ENCODE peak calls at places on chromosomes 4 and X, in five cellular contexts. R, I, O, J and B are unnamed samples.
A peak's percentile ranks its signal among the peaks of the same experiment; 100 is the strongest.

GRCh38 chr4:171601091-171601490 is 212.1 kb upstream of the GALNTL6 start:
- DNase-seq in R (no peak), I (no peak), O (no peak), J (no peak), B (no peak)

GRCh38 chrX:14964500-14964899 is 91.3 kb downstream of the MOSPD2 start:
- DNase-seq in R (no peak), I (no peak), O (no peak), J (no peak), B (no peak)

GRCh38 chr4:149986916-149987315 is 91.3 kb upstream of the DCLK2 start:
- DNase-seq in R (no peak), I (no peak), O (no peak), J (no peak), B (no peak)

GRCh38 chr4:10013722-10014121 is 7.6 kb downstream of the SLC2A9 start:
- DNase-seq in R (no peak), I (peak; percentile 64), O (no peak), J (no peak), B (peak; percentile 80)

GRCh38 chrX:24282381-24283121 is 31.3 kb downstream of the SUPT20HL2 start:
- DNase-seq in R (no peak), I (peak; percentile 17), O (no peak), J (no peak), B (no peak)

GRCh38 chrX:133294126-133294525 is 76.0 kb upstream of the TFDP3 start:
- DNase-seq in R (peak; percentile 27), I (no peak), O (no peak), J (no peak), B (no peak)

GRCh38 chr4:75490155-75490554 is 24.0 kb downstream of the RCHY1 start:
- DNase-seq in R (no peak), I (no peak), O (no peak), J (no peak), B (no peak)

GRCh38 chr4:139734201-139734874 is 68.7 kb downstream of the MGST2 start:
- DNase-seq in R (peak; percentile 74), I (peak; percentile 32), O (no peak), J (no peak), B (no peak)

GRCh38 chrX:30713061-30713525 is 59.9 kb downstream of the GK start:
- DNase-seq in R (peak; percentile 32), I (peak; percentile 49), O (no peak), J (no peak), B (peak; percentile 46)

GRCh38 chrX:133838761-133839676 is 146.4 kb downstream of the GPC3 start:
- DNase-seq in R (peak; percentile 16), I (peak; percentile 37), O (no peak), J (no peak), B (peak; percentile 17)

GRCh38 chr4:44351069-44351468 is 97.5 kb downstream of the KCTD8 start:
- DNase-seq in R (no peak), I (no peak), O (no peak), J (no peak), B (no peak)

GRCh38 chr4:168102403-168102802 is 10.1 kb downstream of the ANXA10 start:
- DNase-seq in R (no peak), I (no peak), O (no peak), J (no peak), B (no peak)

GRCh38 chrX:96770315-96770714 is 85.7 kb downstream of the DIAPH2 start:
- DNase-seq in R (no peak), I (no peak), O (no peak), J (no peak), B (no peak)

GRCh38 chrX:132875705-132876508 is 82.5 kb downstream of the HS6ST2 start:
- DNase-seq in R (no peak), I (no peak), O (no peak), J (no peak), B (no peak)

GRCh38 chr4:119735136-119735770 is 106.6 kb upstream of the PDE5A start:
- DNase-seq in R (no peak), I (no peak), O (no peak), J (no peak), B (no peak)

GRCh38 chr4:123841431-123842121 is 445.0 kb downstream of the SPRY1 start:
- DNase-seq in R (no peak), I (no peak), O (no peak), J (no peak), B (no peak)

GRCh38 chr4:111475001-111475400 is 670.3 kb upstream of the FAM241A start:
- DNase-seq in R (no peak), I (no peak), O (no peak), J (no peak), B (peak; percentile 57)

GRCh38 chr4:78612398-78613005 is 60.9 kb downstream of the ANXA3 start:
- DNase-seq in R (peak; percentile 29), I (peak; percentile 35), O (no peak), J (no peak), B (peak; percentile 26)

GRCh38 chrX:132017431-132018185 is 5.5 kb upstream of the STK26 start:
- DNase-seq in R (no peak), I (no peak), O (no peak), J (no peak), B (no peak)

GRCh38 chr4:113049421-113050355 is at the start of gene ANK2:
- DNase-seq in R (peak; percentile 21), I (no peak), O (no peak), J (peak; percentile 43), B (no peak)

GRCh38 chrX:135973025-135973547 is 702 bp downstream of the MMGT1 start:
- DNase-seq in R (peak; percentile 22), I (peak; percentile 14), O (no peak), J (no peak), B (peak; percentile 26)

GRCh38 chr4:179797718-179798117 is 2355.5 kb upstream of the AGA start:
- DNase-seq in R (no peak), I (no peak), O (no peak), J (no peak), B (no peak)

GRCh38 chr4:102684605-102685052 is 76.1 kb downstream of the MANBA start:
- DNase-seq in R (no peak), I (no peak), O (no peak), J (no peak), B (no peak)

GRCh38 chr4:125357675-125358074 is 42.9 kb downstream of the FAT4 start:
- DNase-seq in R (no peak), I (no peak), O (no peak), J (no peak), B (no peak)

GRCh38 chr4:128787509-128788311 is 21.8 kb upstream of the JADE1 start:
- DNase-seq in R (no peak), I (no peak), O (no peak), J (no peak), B (no peak)

GRCh38 chr4:148692242-148692641 is 250.0 kb upstream of the NR3C2 start:
- DNase-seq in R (no peak), I (no peak), O (no peak), J (no peak), B (peak; percentile 63)

GRCh38 chr4:40629401-40630334 is at the start of gene RBM47:
- DNase-seq in R (peak; percentile 91), I (peak; percentile 88), O (peak; percentile 94), J (peak; percentile 80), B (peak; percentile 89)
- TF ChIP-seq POLR2A in R (peak; percentile 69), I (peak; percentile 85), O (no peak), J (no peak), B (peak; percentile 87)

DNA sequence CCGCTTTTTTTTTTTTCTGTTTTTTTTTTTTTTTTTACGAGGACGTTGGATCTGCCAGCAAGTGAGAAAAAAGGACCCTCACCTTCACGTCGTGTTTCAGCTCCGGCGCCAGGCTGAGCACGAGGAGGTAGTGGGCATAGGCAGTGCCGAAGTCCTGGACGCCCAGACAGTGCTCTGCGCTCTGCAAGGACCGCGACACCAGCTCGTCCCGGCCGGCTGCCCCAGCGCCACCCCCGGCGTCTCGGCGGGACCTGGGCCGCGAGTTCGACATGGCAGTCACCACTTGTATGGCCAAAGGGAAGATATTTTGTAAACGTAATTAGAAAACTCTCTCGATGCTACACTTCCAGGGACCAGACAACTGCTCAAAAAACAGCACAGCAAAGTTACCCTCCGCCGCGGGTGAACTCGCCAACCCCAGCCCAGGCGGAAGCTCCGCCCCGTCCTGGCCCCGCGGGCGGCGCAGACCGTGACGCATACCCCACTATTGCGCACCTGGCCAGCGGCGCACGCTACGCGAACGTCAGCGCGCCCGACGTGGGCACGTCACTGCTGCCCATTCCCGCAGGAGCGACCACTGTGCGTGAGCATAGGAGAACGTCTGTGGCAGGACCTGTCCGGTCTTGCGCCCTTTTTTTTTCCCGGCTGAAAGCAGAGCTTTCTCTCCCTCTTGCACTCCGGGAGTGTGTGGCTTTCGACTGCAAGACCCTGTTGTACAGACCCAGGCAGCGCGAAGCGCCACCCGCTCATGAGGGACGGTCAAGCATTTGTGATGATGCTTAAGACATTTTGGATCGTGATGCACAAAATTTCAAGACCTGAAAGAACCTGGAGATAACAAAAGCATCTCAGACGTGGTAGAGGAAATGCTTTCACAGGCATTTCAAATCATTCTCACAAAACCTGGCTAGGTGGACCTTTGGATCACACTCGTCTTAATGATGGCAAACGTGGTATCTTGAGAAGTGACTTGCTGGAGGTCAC is at the start of gene PRMT9:
- DNase-seq in R (peak; percentile 90), I (peak; percentile 90), O (peak; percentile 97), J (peak; percentile 97), B (peak; percentile 94)
- TF ChIP-seq POLR2A in R (peak; percentile 90), I (peak; percentile 83), O (peak; percentile 25), J (peak; percentile 87), B (peak; percentile 82)

DNA sequence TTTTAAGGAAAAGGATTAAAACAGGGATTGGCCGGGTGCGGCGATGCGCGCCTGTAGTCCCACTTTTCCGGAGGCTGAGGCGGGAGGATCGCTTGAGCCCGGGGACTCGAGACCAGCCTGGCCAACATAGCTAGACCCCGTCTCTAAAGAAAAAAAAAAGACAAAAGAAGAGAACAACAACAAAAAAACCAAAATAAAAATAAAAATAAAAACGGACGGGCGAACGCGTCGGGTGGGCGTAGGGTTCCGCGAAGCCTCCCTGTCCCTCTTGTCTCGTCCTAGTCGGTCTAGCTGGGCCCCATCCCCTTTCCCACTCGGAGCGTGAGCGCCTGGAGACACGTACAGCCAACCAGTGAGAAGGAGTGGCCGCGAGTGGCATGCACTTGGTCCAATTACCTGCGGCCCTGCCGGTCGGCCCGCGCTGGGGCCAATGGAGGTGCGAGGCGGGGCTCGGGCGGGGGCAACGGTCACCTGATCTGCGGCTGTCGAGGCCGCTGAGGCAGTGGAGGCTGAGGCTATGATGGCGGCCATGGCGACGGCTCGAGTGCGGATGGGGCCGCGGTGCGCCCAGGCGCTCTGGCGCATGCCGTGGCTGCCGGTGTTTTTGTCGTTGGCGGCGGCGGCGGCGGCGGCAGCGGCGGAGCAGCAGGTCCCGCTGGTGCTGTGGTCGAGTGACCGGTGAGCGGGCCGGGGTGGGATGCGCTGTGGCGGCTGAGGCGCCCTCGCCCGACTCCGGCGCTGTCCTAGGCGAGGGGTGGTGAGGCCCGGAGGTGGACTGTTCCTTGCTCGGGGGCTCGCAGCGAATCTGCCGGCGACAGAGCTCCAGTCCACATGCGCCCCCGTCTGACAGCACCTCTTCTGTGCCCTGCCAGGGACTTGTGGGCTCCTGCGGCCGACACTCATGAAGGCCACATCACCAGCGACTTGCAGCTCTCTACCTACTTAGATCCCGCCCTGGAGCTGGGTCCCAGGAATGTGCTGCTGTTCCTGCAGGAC is at the start of gene ATP6AP1:
- DNase-seq in R (peak; percentile 95), I (peak; percentile 92), O (peak; percentile 98), J (peak; percentile 94), B (peak; percentile 93)
- TF ChIP-seq POLR2A in R (no peak), I (peak; percentile 52), O (no peak), J (peak; percentile 44), B (peak; percentile 74)

GRCh38 chr4:15478724-15479088 is 9.0 kb downstream of the CC2D2A start:
- DNase-seq in R (no peak), I (no peak), O (no peak), J (no peak), B (no peak)

GRCh38 chr4:15476396-15476795 is 6.7 kb downstream of the CC2D2A start:
- DNase-seq in R (no peak), I (no peak), O (no peak), J (no peak), B (no peak)

GRCh38 chr4:15479913-15480185 is 10.2 kb downstream of the CC2D2A start:
- DNase-seq in R (no peak), I (no peak), O (no peak), J (no peak), B (no peak)

GRCh38 chr4:15482346-15482745 is 12.7 kb downstream of the CC2D2A start:
- DNase-seq in R (no peak), I (no peak), O (no peak), J (no peak), B (no peak)

GRCh38 chr4:15479089-15479912 is 9.6 kb downstream of the CC2D2A start:
- DNase-seq in R (peak; percentile 68), I (peak; percentile 43), O (no peak), J (peak; percentile 67), B (no peak)
- TF ChIP-seq POLR2A in R (no peak), I (no peak), O (no peak), J (no peak), B (no peak)